ENCODE peak calls at places on chromosomes 3 and 15, in five cellular contexts. J is AG08395; E is ACHN; C is stimulated activated CD8-positive, alpha-beta memory T cell treated with anti-CD3 and anti-CD28 coated beads, Interleukin-7, amount 100 ng/mL, for 1 hour; V is AML-193. O is an unnamed sample.

GRCh38 chr15:92619380-92620101 is 36.0 kb downstream of the FAM174B start:
- DNase-seq in J (peak), E (no peak), C (no peak), V (no peak), O (peak)

GRCh38 chr15:51493892-51494291 is 128.7 kb downstream of the DMXL2 start:
- DNase-seq in J (no peak), E (no peak), C (no peak), V (no peak), O (no peak)

GRCh38 chr3:129415378-129415777 is 13.1 kb downstream of the EFCAB12 start:
- DNase-seq in J (no peak), E (no peak), C (no peak), V (no peak), O (no peak)

GRCh38 chr3:24688446-24689148 is 193.9 kb upstream of the THRB start:
- DNase-seq in J (no peak), E (no peak), C (no peak), V (no peak), O (no peak)

GRCh38 chr15:95620934-95621579 is 709.4 kb upstream of the NR2F2 start:
- DNase-seq in J (no peak), E (no peak), C (no peak), V (peak), O (no peak)

GRCh38 chr3:122952509-122952908 is 75.1 kb downstream of the SEMA5B start:
- DNase-seq in J (no peak), E (no peak), C (no peak), V (peak), O (no peak)

GRCh38 chr15:100229181-100230163 is 112.3 kb downstream of the ADAMTS17 start:
- DNase-seq in J (no peak), E (no peak), C (no peak), V (no peak), O (no peak)

GRCh38 chr3:40096561-40097506 is 212.7 kb upstream of the EIF1B start:
- DNase-seq in J (peak), E (no peak), C (no peak), V (no peak), O (no peak)

GRCh38 chr3:129399895-129400357 is 28.5 kb downstream of the EFCAB12 start:
- DNase-seq in J (no peak), E (peak), C (no peak), V (no peak), O (no peak)

GRCh38 chr3:101938262-101938847 is 89.0 kb downstream of the NFKBIZ start:
- DNase-seq in J (no peak), E (no peak), C (no peak), V (peak), O (no peak)

GRCh38 chr3:151404316-151404715 is 19.8 kb upstream of the P2RY12 start:
- DNase-seq in J (peak), E (peak), C (no peak), V (peak), O (peak)

GRCh38 chr3:4735243-4735642 is 242.1 kb downstream of the ITPR1 start:
- DNase-seq in J (no peak), E (no peak), C (no peak), V (no peak), O (no peak)

GRCh38 chr3:171286580-171287249 is 173.5 kb downstream of the TNIK start:
- DNase-seq in J (no peak), E (no peak), C (no peak), V (no peak), O (no peak)

GRCh38 chr15:81914734-81915234 is 131.0 kb downstream of the MEX3B start:
- DNase-seq in J (no peak), E (no peak), C (no peak), V (no peak), O (no peak)

GRCh38 chr3:10303785-10304184 is 11.0 kb upstream of the GHRL start:
- DNase-seq in J (no peak), E (no peak), C (no peak), V (no peak), O (no peak)

GRCh38 chr3:95514260-95514659 is 1300.1 kb upstream of the EPHA6 start:
- DNase-seq in J (no peak), E (no peak), C (no peak), V (no peak), O (no peak)

GRCh38 chr15:57554063-57554820 is 37.5 kb upstream of the MYZAP start:
- DNase-seq in J (no peak), E (no peak), C (no peak), V (no peak), O (no peak)

GRCh38 chr3:69367586-69367985 is 18.3 kb downstream of the FRMD4B start:
- DNase-seq in J (no peak), E (no peak), C (no peak), V (no peak), O (no peak)

GRCh38 chr3:196558476-196558875 is 9.9 kb downstream of the WDR53 start:
- DNase-seq in J (no peak), E (no peak), C (no peak), V (peak), O (no peak)

GRCh38 chr15:43762824-43763223 is 13.9 kb downstream of the ELL3 start:
- DNase-seq in J (no peak), E (no peak), C (no peak), V (no peak), O (no peak)

O was measured in GM04503.